ENCODE peak calls at places on chromosomes 16 and 17, in nine cellular contexts. Z is upper lobe of right lung, X is mesendoderm, S is pancreas, W is cardiac fibroblast, A is A549, K is PC-9, B is skeletal muscle cell, C is H1. N is an unnamed sample.

GRCh38 chr17:82273327-82274133 is at the start of gene CSNK1D:
- DNase-seq in Z (peak; percentile 96), X (peak; percentile 92), S (peak; percentile 96), W (peak; percentile 88), A (peak; percentile 90), K (peak; percentile 88), B (no peak), C (no peak), N (peak; percentile 90)

GRCh38 chr16:4859190-4859899 is 12.1 kb downstream of the UBN1 start:
- DNase-seq in Z (no peak), X (no peak), S (no peak), W (peak; percentile 21), A (no peak), K (no peak), B (no peak), C (no peak), N (no peak)

GRCh38 chr17:77507116-77507885 is 366.5 kb downstream of the SEC14L1 start:
- DNase-seq in Z (peak; percentile 40), X (peak; percentile 25), S (no peak), W (no peak), A (no peak), K (no peak), B (no peak), C (no peak), N (no peak)

GRCh38 chr16:4755687-4756086 is 11.3 kb downstream of the ZNF500 start:
- DNase-seq in Z (no peak), X (no peak), S (no peak), W (no peak), A (no peak), K (no peak), B (no peak), C (no peak), N (no peak)

GRCh38 chr17:18141210-18141803 is 32.8 kb downstream of the MYO15A start:
- DNase-seq in Z (no peak), X (peak; percentile 48), S (no peak), W (peak; percentile 73), A (peak; percentile 64), K (peak; percentile 30), B (no peak), C (no peak), N (no peak)

GRCh38 chr17:70184770-70185169 is 15.4 kb downstream of the KCNJ2 start:
- DNase-seq in Z (no peak), X (no peak), S (no peak), W (peak; percentile 87), A (peak; percentile 24), K (no peak), B (peak; percentile 82), C (no peak), N (no peak)

GRCh38 chr17:5581655-5582054 is 2.7 kb downstream of the NLRP1 start:
- DNase-seq in Z (no peak), X (no peak), S (no peak), W (no peak), A (no peak), K (no peak), B (no peak), C (no peak), N (no peak)

GRCh38 chr17:71724339-71724738 is 396.5 kb upstream of the SOX9 start:
- DNase-seq in Z (no peak), X (no peak), S (no peak), W (no peak), A (no peak), K (no peak), B (no peak), C (no peak), N (no peak)

GRCh38 chr16:78129349-78129748 is 29.9 kb downstream of the WWOX start:
- DNase-seq in Z (no peak), X (no peak), S (no peak), W (no peak), A (no peak), K (no peak), B (no peak), C (no peak), N (no peak)

GRCh38 chr17:50349241-50349595 is 3.3 kb downstream of the XYLT2 start:
- DNase-seq in Z (no peak), X (no peak), S (no peak), W (no peak), A (no peak), K (no peak), B (no peak), C (no peak), N (no peak)

GRCh38 chr16:72997141-72997542 is 50.8 kb downstream of the ZFHX3 start:
- DNase-seq in Z (no peak), X (no peak), S (no peak), W (peak; percentile 80), A (no peak), K (peak; percentile 85), B (peak; percentile 60), C (no peak), N (peak; percentile 41)

GRCh38 chr17:3535253-3535995 is 22.2 kb downstream of the TRPV3 start:
- DNase-seq in Z (peak; percentile 81), X (peak; percentile 92), S (peak; percentile 71), W (peak; percentile 77), A (peak; percentile 89), K (no peak), B (no peak), C (peak; percentile 70), N (no peak)

GRCh38 chr16:67936124-67936875 is at the start of gene PSMB10:
- DNase-seq in Z (peak; percentile 78), X (peak; percentile 41), S (peak; percentile 71), W (peak; percentile 70), A (no peak), K (peak; percentile 58), B (no peak), C (no peak), N (no peak)

GRCh38 chr17:80510132-80510531 is 33.7 kb upstream of the NPTX1 start:
- DNase-seq in Z (no peak), X (no peak), S (no peak), W (no peak), A (no peak), K (no peak), B (no peak), C (no peak), N (no peak)

GRCh38 chr16:85316321-85316919 is 204.1 kb upstream of the CIBAR2 start:
- DNase-seq in Z (peak; percentile 81), X (peak; percentile 86), S (peak; percentile 88), W (peak; percentile 64), A (peak; percentile 76), K (peak; percentile 66), B (no peak), C (no peak), N (no peak)

GRCh38 chr17:78998311-78999055 is 11.1 kb downstream of the CANT1 start:
- DNase-seq in Z (peak; percentile 73), X (no peak), S (peak; percentile 57), W (peak; percentile 18), A (no peak), K (peak; percentile 79), B (no peak), C (no peak), N (no peak)
- H3K4me3 ChIP-seq in Z (no peak overlapping the region), X (no peak overlapping the region), S (no peak overlapping the region), W (no peak overlapping the region), A (no peak overlapping the region), K (no peak overlapping the region), B (no peak overlapping the region), C (no peak overlapping the region), N (no peak overlapping the region)

DNA sequence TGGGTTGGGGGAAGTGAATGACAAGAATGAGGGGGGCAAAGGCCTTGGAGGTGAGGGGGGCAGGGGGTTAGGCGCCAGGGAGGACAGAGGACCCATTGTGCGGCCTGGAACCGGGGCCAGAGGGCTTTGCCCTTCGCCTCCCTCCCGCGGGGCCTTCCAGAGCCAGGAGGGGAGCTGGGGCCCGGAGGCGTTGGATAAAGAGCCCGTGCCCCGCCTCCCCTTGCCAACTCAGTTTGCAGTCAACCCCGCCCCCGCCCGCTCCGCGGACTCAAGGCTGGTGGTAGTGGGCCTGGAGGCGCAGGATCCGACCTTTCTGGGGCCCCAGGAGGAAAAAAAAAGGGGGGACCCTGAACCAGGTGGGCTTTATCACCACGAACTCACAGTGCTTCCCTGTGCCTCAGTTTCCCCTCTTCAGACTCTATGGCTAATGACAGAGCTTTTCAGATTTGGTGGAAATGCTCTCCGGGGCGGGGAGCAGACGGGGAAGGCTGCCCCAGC is 2.1 kb upstream of the SPHK1 start:
- DNase-seq in Z (no peak), X (peak; percentile 80), S (peak; percentile 78), W (peak; percentile 47), A (no peak), K (no peak), B (no peak), C (no peak), N (peak; percentile 54)
- H3K4me3 ChIP-seq in Z (peak overlapping the region; percentile 68), X (peak overlapping the region; percentile 14), S (peak overlapping the region; percentile 57), W (peak overlapping the region; percentile 65), A (peak overlapping the region; percentile 62), K (peak overlapping the region; percentile 68), B (peak overlapping the region; percentile 71), C (peak overlapping the region; percentile 80), N (peak overlapping the region; percentile 62)

GRCh38 chr16:2339521-2340484 is 725 bp downstream of the ABCA3 start:
- DNase-seq in Z (peak; percentile 89), X (peak; percentile 22), S (peak; percentile 78), W (peak; percentile 13), A (peak; percentile 58), K (peak; percentile 57), B (no peak), C (no peak), N (no peak)

GRCh38 chr16:2333772-2334379 is 6.7 kb downstream of the ABCA3 start:
- DNase-seq in Z (no peak), X (peak; percentile 59), S (no peak), W (peak; percentile 8), A (peak; percentile 42), K (peak; percentile 45), B (no peak), C (no peak), N (no peak)

GRCh38 chr16:2340564-2341455 is at the start of gene ABCA3:
- DNase-seq in Z (peak; percentile 97), X (peak; percentile 95), S (peak; percentile 96), W (peak; percentile 89), A (peak; percentile 95), K (peak; percentile 100), B (peak; percentile 34), C (peak; percentile 94), N (peak; percentile 93)

GRCh38 chr16:2335286-2335895 is 5.1 kb downstream of the ABCA3 start:
- DNase-seq in Z (no peak), X (no peak), S (no peak), W (no peak), A (no peak), K (no peak), B (no peak), C (no peak), N (no peak)

GRCh38 chr16:2337431-2338296 is 2.9 kb downstream of the ABCA3 start:
- DNase-seq in Z (no peak), X (no peak), S (no peak), W (no peak), A (no peak), K (no peak), B (no peak), C (no peak), N (no peak)
- H3K4me3 ChIP-seq in Z (peak overlapping the region; percentile 75), X (no peak overlapping the region), S (no peak overlapping the region), W (no peak overlapping the region), A (no peak overlapping the region), K (no peak overlapping the region), B (no peak overlapping the region), C (no peak overlapping the region), N (no peak overlapping the region)

DNA sequence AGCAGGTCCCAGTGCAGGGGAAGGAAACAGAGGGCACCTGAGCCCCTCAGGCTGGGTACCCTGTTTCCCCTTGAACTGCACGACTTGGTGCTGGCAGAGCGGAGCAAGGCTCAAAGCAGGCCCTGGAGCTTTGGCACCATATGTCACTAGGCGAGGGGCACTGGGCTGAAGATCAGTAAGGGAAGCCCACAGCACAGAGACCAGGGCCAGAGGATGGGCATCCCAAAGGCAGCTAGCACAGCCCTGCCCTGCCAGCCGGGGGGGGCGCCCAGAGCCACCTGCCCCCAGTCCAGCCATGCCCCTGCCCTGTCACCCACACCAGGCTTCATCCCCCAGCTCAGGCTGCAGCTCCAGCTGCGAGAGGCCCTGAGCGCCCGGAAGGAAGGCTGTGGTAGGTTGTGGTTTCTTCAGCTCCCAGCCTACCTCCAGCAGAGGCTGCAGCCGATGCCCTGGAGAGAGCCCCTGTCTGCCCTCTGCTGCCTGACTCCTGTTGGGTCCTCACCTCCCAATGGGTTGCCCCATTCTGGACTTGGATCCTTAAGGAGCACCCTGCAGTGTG is 10.9 kb downstream of the NHERF1 start:
- DNase-seq in Z (no peak), X (no peak), S (no peak), W (no peak), A (no peak), K (peak; percentile 31), B (no peak), C (no peak), N (no peak)
- H3K4me3 ChIP-seq in Z (no peak overlapping the region), X (no peak overlapping the region), S (no peak overlapping the region), W (no peak overlapping the region), A (no peak overlapping the region), K (peak overlapping the region; percentile 32), B (no peak overlapping the region), C (peak overlapping the region; percentile 36), N (no peak overlapping the region)

N was measured in breast epithelium.